ENCODE peak calls at places on chromosomes 11 and 22, in nine cellular contexts. R, N, P, O, K, G, A, W and Y are unnamed samples.

GRCh38 chr22:50625131-50625567 is 2.8 kb downstream of the ARSA start:
- DNase-seq in R (no peak), N (no peak), P (no peak), O (no peak), K (no peak), G (no peak), A (no peak), W (no peak), Y (no peak)

GRCh38 chr22:38540731-38541130 is 29.3 kb downstream of the DMC1 start:
- DNase-seq in R (no peak), N (no peak), P (no peak), O (no peak), K (no peak), G (no peak), A (no peak), W (no peak), Y (no peak)

GRCh38 chr22:42444060-42444904 is 12.1 kb upstream of the NFAM1 start:
- DNase-seq in R (peak; percentile 94), N (peak; percentile 86), P (peak; percentile 67), O (peak; percentile 82), K (peak; percentile 91), G (peak; percentile 96), A (peak; percentile 78), W (peak; percentile 74), Y (peak; percentile 87)

GRCh38 chr11:46675288-46675851 is 25.0 kb downstream of the ARHGAP1 start:
- DNase-seq in R (no peak), N (peak; percentile 56), P (no peak), O (no peak), K (peak; percentile 82), G (peak; percentile 76), A (no peak), W (no peak), Y (peak; percentile 69)

GRCh38 chr11:119519796-119520195 is 96.8 kb upstream of the THY1 start:
- DNase-seq in R (no peak), N (no peak), P (no peak), O (no peak), K (no peak), G (no peak), A (no peak), W (no peak), Y (no peak)

GRCh38 chr11:6245536-6245935 is 6.6 kb downstream of the CNGA4 start:
- DNase-seq in R (no peak), N (no peak), P (no peak), O (no peak), K (no peak), G (no peak), A (no peak), W (no peak), Y (no peak)

GRCh38 chr22:28477556-28477955 is 202.1 kb downstream of the TTC28 start:
- DNase-seq in R (no peak), N (no peak), P (no peak), O (no peak), K (no peak), G (no peak), A (no peak), W (no peak), Y (no peak)

GRCh38 chr11:290621-291231 is 1.8 kb downstream of the PGGHG start:
- DNase-seq in R (no peak), N (peak; percentile 12), P (no peak), O (no peak), K (no peak), G (no peak), A (peak; percentile 1), W (no peak), Y (no peak)

GRCh38 chr11:45079075-45079444 is 67.4 kb upstream of the PRDM11 start:
- DNase-seq in R (no peak), N (no peak), P (no peak), O (no peak), K (no peak), G (no peak), A (no peak), W (no peak), Y (no peak)

GRCh38 chr11:106152824-106153223 is 75.4 kb downstream of the AASDHPPT start:
- DNase-seq in R (no peak), N (no peak), P (no peak), O (no peak), K (peak; percentile 5), G (no peak), A (no peak), W (no peak), Y (peak; percentile 26)

GRCh38 chr22:28994522-28994921 is 67.1 kb downstream of the C22orf31 start:
- DNase-seq in R (no peak), N (no peak), P (no peak), O (no peak), K (no peak), G (no peak), A (no peak), W (no peak), Y (no peak)

GRCh38 chr11:19980957-19981669 is 179.2 kb downstream of the DBX1 start:
- DNase-seq in R (no peak), N (no peak), P (no peak), O (no peak), K (peak; percentile 95), G (peak; percentile 83), A (no peak), W (peak; percentile 55), Y (peak; percentile 62)

GRCh38 chr11:87428266-87428665 is 390.5 kb downstream of the TMEM135 start:
- DNase-seq in R (no peak), N (no peak), P (no peak), O (no peak), K (peak; percentile 38), G (no peak), A (no peak), W (no peak), Y (no peak)

GRCh38 chr22:49095366-49095765 is 732.3 kb downstream of the BRD1 start:
- DNase-seq in R (no peak), N (no peak), P (no peak), O (no peak), K (no peak), G (no peak), A (no peak), W (no peak), Y (no peak)

GRCh38 chr22:49099089-49099488 is 728.6 kb downstream of the BRD1 start:
- DNase-seq in R (no peak), N (no peak), P (no peak), O (no peak), K (no peak), G (no peak), A (no peak), W (no peak), Y (no peak)

GRCh38 chr22:49097966-49098365 is 729.7 kb downstream of the BRD1 start:
- DNase-seq in R (no peak), N (no peak), P (no peak), O (no peak), K (no peak), G (no peak), A (no peak), W (no peak), Y (no peak)

GRCh38 chr22:49096476-49096875 is 731.2 kb downstream of the BRD1 start:
- DNase-seq in R (no peak), N (no peak), P (no peak), O (no peak), K (no peak), G (no peak), A (no peak), W (no peak), Y (no peak)

DNA sequence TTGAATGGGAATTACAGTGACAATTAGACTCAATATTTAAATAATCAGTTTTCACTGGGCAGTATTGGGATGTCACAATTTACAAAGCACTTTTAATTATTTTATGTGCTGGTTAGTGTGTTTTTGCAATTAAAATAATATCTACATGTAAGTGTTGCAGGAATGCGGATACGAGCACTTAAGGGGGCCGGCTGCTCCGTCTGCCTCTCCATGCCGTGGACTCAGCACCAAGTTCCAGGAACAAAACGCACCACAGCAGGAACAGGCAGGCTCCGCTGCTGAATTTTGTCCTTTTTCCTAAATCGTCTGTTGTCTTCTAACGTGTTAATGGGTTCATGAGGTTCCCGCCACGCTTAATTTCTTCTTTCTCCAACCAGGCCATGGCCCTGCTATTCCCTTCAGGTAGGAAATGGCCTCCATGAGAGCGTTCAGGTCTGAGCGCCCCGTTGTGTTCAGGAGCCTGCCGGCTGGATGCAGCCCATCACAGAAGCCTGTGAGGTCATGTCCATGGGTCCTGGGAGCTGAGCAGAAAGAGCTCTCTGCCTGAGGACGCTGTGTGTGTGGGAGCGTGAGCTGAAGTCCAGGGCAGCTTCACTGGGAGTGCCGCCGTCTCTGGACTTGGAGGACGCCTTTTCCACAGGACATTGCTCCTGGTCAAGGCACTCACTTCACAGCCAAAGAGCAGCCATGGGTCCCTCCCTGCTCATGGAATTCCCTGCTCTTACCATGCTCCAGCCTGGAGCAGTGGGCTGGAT is 730.3 kb downstream of the BRD1 start:
- DNase-seq in R (no peak), N (no peak), P (no peak), O (no peak), K (no peak), G (no peak), A (no peak), W (no peak), Y (no peak)
- TF ChIP-seq CTCF in R (no peak), N (no peak), P (no peak), O (no peak), K (no peak), G (no peak), A (no peak), W (no peak), Y (no peak)

DNA sequence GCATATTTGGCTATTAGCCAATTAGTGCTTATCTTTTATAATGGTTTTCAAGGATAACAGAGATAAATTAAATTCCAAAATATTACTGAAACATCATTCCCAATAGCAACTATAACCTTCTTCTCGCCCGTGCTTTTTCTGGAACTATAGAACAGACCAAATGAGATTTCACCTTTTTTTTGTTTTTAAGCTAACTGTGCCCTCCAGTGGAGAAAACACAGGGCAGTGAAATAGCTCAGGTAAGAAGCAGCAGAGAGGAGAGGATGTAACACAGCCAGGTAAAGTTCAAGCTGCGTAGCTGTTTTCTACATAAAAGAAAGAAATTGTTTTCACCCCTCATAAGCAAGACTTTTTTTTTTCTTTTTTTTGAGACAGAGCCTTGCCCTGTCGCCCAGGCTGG is 28.2 kb downstream of the HSD17B12 start:
- DNase-seq in R (no peak), N (no peak), P (no peak), O (no peak), K (no peak), G (peak; percentile 32), A (no peak), W (no peak), Y (no peak)
- TF ChIP-seq CTCF in R (peak; percentile 34), N (peak; percentile 70), P (peak; percentile 47), O (no peak), K (no peak), G (no peak), A (no peak), W (peak; percentile 25), Y (peak; percentile 24)

GRCh38 chr11:1428762-1429316 is 39.1 kb downstream of the BRSK2 start:
- DNase-seq in R (no peak), N (no peak), P (no peak), O (no peak), K (no peak), G (no peak), A (no peak), W (no peak), Y (no peak)
- TF ChIP-seq CTCF in R (no peak), N (no peak), P (no peak), O (no peak), K (no peak), G (no peak), A (no peak), W (no peak), Y (no peak)

DNA sequence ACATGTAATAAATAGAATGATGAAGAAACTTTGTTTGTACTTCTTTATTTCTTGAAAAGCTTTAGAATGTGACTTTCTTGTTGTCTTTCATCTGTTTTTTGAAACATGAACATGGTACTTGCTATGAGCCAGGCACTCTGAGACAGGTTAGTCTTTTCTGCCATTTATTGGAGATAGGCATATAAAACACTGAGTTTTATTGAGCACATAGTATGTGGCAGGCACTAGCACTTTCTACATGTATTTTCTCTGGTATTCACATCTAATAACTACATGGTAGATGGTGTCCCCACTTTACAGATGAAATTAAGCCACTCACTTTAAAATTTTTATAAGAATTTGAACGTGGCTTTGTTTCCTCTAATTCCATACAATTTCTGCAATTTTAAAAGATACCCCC is 7.7 kb upstream of the ANKRD42 start:
- DNase-seq in R (no peak), N (no peak), P (no peak), O (no peak), K (no peak), G (no peak), A (no peak), W (no peak), Y (no peak)
- TF ChIP-seq CTCF in R (no peak), N (no peak), P (no peak), O (no peak), K (no peak), G (no peak), A (no peak), W (no peak), Y (no peak)